ENCODE peak calls at places on chromosomes 4 and X, in eight cellular contexts. K is mesenteric fat pad, C is amniotic epithelial cell, W is astrocyte, D is NCI-H1092 treated with DMSO at 0.1 percent for 48 hours, Z is ELF-1, S is activated T-helper 1 cell treated with Interleukin-2 at 50 U/mL for 16 hours, A is GM20000. E is an unnamed sample.

GRCh38 chr4:77240469-77241066 is 83.6 kb downstream of the CCNG2 start:
- DNase-seq in K (no peak), C (peak; percentile 49), W (peak; percentile 8), D (peak; percentile 39), Z (peak; percentile 86), S (peak; percentile 5), A (peak; percentile 77), E (peak; percentile 14)

GRCh38 chrX:16311671-16312070 is 144.4 kb downstream of the MAGEB17 start:
- DNase-seq in K (no peak), C (peak; percentile 8), W (no peak), D (no peak), Z (no peak), S (no peak), A (no peak), E (no peak)

GRCh38 chr4:41418444-41418843 is 119.5 kb upstream of the LIMCH1 start:
- DNase-seq in K (no peak), C (peak; percentile 98), W (peak; percentile 92), D (no peak), Z (peak; percentile 48), S (no peak), A (no peak), E (no peak)

GRCh38 chr4:94758700-94759399 is 1.1 kb downstream of the BMPR1B start:
- DNase-seq in K (no peak), C (no peak), W (peak; percentile 6), D (no peak), Z (peak; percentile 60), S (no peak), A (no peak), E (no peak)

GRCh38 chr4:168995537-168996295 is 14.3 kb downstream of the CBR4 start:
- DNase-seq in K (no peak), C (peak; percentile 24), W (no peak), D (no peak), Z (no peak), S (no peak), A (no peak), E (no peak)

GRCh38 chrX:101759000-101759399 is 99.3 kb upstream of the ARMCX2 start:
- DNase-seq in K (no peak), C (peak; percentile 31), W (peak; percentile 16), D (peak; percentile 5), Z (peak; percentile 81), S (no peak), A (peak; percentile 27), E (no peak)

GRCh38 chr4:184815046-184815877 is 10.5 kb downstream of the ACSL1 start:
- DNase-seq in K (no peak), C (peak; percentile 93), W (peak; percentile 76), D (peak; percentile 85), Z (peak; percentile 78), S (no peak), A (peak; percentile 73), E (no peak)

GRCh38 chr4:184699941-184700340 is 34.0 kb downstream of the CENPU start:
- DNase-seq in K (no peak), C (no peak), W (peak; percentile 19), D (no peak), Z (no peak), S (no peak), A (no peak), E (no peak)

GRCh38 chr4:39255266-39255665 is 72.9 kb downstream of the WDR19 start:
- DNase-seq in K (no peak), C (peak; percentile 39), W (peak; percentile 79), D (no peak), Z (no peak), S (no peak), A (no peak), E (no peak)

GRCh38 chrX:153433781-153434285 is 12.0 kb downstream of the TREX2 start:
- DNase-seq in K (no peak), C (no peak), W (no peak), D (no peak), Z (no peak), S (no peak), A (no peak), E (no peak)

GRCh38 chrX:45667666-45668065 is 467.0 kb upstream of the DIPK2B start:
- DNase-seq in K (no peak), C (no peak), W (peak; percentile 10), D (no peak), Z (no peak), S (no peak), A (no peak), E (no peak)

GRCh38 chrX:119105826-119106225 is 21.8 kb downstream of the KIAA1210 start:
- DNase-seq in K (no peak), C (no peak), W (peak; percentile 62), D (no peak), Z (no peak), S (no peak), A (no peak), E (no peak)

GRCh38 chr4:43843501-43843900 is 605.1 kb downstream of the KCTD8 start:
- DNase-seq in K (no peak), C (peak; percentile 10), W (peak; percentile 48), D (no peak), Z (no peak), S (no peak), A (no peak), E (no peak)

GRCh38 chr4:53479731-53480525 is 102.5 kb downstream of the FIP1L1 start:
- DNase-seq in K (no peak), C (peak; percentile 20), W (peak; percentile 83), D (no peak), Z (no peak), S (no peak), A (no peak), E (no peak)

GRCh38 chrX:129697204-129697829 is 41.5 kb upstream of the XPNPEP2 start:
- DNase-seq in K (peak; percentile 57), C (no peak), W (no peak), D (no peak), Z (no peak), S (no peak), A (no peak), E (no peak)

GRCh38 chr4:123200417-123200945 is 196.1 kb upstream of the SPRY1 start:
- DNase-seq in K (no peak), C (no peak), W (peak; percentile 5), D (no peak), Z (no peak), S (no peak), A (no peak), E (no peak)

GRCh38 chrX:72060196-72060974 is 71.3 kb downstream of the RTL5 start:
- DNase-seq in K (peak; percentile 30), C (no peak), W (no peak), D (peak; percentile 28), Z (peak; percentile 54), S (no peak), A (no peak), E (no peak)

GRCh38 chrX:85828771-85829170 is 218.6 kb downstream of the CHM start:
- DNase-seq in K (no peak), C (no peak), W (no peak), D (peak; percentile 51), Z (no peak), S (no peak), A (no peak), E (no peak)

GRCh38 chr4:1412376-1413220 is 6.4 kb upstream of the NKX1-1 start:
- DNase-seq in K (peak; percentile 65), C (no peak), W (no peak), D (no peak), Z (no peak), S (no peak), A (peak; percentile 30), E (no peak)

GRCh38 chr4:157727163-157727562 is 445.7 kb downstream of the GASK1B start:
- DNase-seq in K (no peak), C (no peak), W (peak; percentile 0), D (no peak), Z (no peak), S (no peak), A (no peak), E (no peak)

GRCh38 chrX:111100191-111100590 is 4.2 kb downstream of the PAK3 start:
- DNase-seq in K (no peak), C (peak; percentile 9), W (no peak), D (peak; percentile 42), Z (peak; percentile 77), S (no peak), A (peak; percentile 53), E (no peak)

GRCh38 chrX:129998006-129998405 is 15.6 kb downstream of the BCORL1 start:
- DNase-seq in K (no peak), C (no peak), W (no peak), D (no peak), Z (no peak), S (no peak), A (no peak), E (no peak)

GRCh38 chrX:149759824-149760223 is 14.0 kb upstream of the HSFX1 start:
- DNase-seq in K (peak; percentile 41), C (no peak), W (no peak), D (no peak), Z (no peak), S (no peak), A (no peak), E (no peak)

GRCh38 chr4:3679071-3679825 is 86.9 kb upstream of the ADRA2C start:
- DNase-seq in K (no peak), C (no peak), W (no peak), D (no peak), Z (no peak), S (no peak), A (no peak), E (no peak)

GRCh38 chrX:38929966-38930421 is 128.7 kb downstream of the MID1IP1 start:
- DNase-seq in K (no peak), C (peak; percentile 6), W (peak; percentile 69), D (no peak), Z (no peak), S (no peak), A (no peak), E (no peak)

GRCh38 chrX:63513825-63514574 is 162.9 kb upstream of the SPIN4 start:
- DNase-seq in K (no peak), C (peak; percentile 4), W (peak; percentile 81), D (no peak), Z (no peak), S (no peak), A (no peak), E (no peak)

GRCh38 chr4:77044458-77045124 is 31.2 kb downstream of the CCNI start:
- DNase-seq in K (no peak), C (peak; percentile 61), W (peak; percentile 57), D (peak; percentile 28), Z (no peak), S (no peak), A (peak; percentile 15), E (no peak)

GRCh38 chr4:4862665-4863482 is 3.4 kb downstream of the MSX1 start:
- DNase-seq in K (no peak), C (no peak), W (no peak), D (no peak), Z (peak; percentile 64), S (no peak), A (no peak), E (no peak)

GRCh38 chr4:111780965-111781364 is 364.3 kb upstream of the FAM241A start:
- DNase-seq in K (no peak), C (no peak), W (no peak), D (no peak), Z (no peak), S (no peak), A (no peak), E (no peak)

E was measured in T-helper 17 cell.